ENCODE peak calls at places on chromosomes 3 and 15, in nine cellular contexts. J, Y, Z, D, E, S, M, R and U are unnamed samples.

GRCh38 chr3:10968390-10968789 is 24.2 kb upstream of the SLC6A1 start:
- DNase-seq in E (no peak), M (no peak), J (no peak), Z (no peak), Y (no peak), D (no peak), R (no peak), S (no peak), U (no peak)

GRCh38 chr3:122099255-122099654 is 44.1 kb downstream of the CD86 start:
- DNase-seq in R (no peak), D (no peak), Z (no peak), M (no peak), S (no peak), E (no peak), J (no peak), Y (no peak), U (no peak)

GRCh38 chr15:85941186-85941855 is 138.3 kb upstream of the AGBL1 start:
- DNase-seq in J (no peak), R (no peak), Y (no peak), S (no peak), E (no peak), D (peak), M (peak), Z (no peak), U (no peak)

GRCh38 chr15:73176579-73176978 is 124.3 kb downstream of the NEO1 start:
- DNase-seq in R (no peak), E (no peak), D (no peak), J (no peak), Y (no peak), S (no peak), Z (no peak), M (no peak), U (no peak)

GRCh38 chr3:28317438-28318022 is 31.0 kb upstream of the ZCWPW2 start:
- DNase-seq in E (peak), Z (peak), Y (no peak), D (no peak), M (peak), S (peak), J (no peak), R (no peak), U (no peak)

GRCh38 chr3:108722724-108723123 is 34.5 kb downstream of the RETNLB start:
- DNase-seq in Y (no peak), S (no peak), D (no peak), J (no peak), Z (no peak), R (no peak), E (no peak), M (no peak), U (no peak)

GRCh38 chr3:85110393-85110792 is 151.6 kb downstream of the CADM2 start:
- DNase-seq in R (no peak), D (no peak), Y (no peak), M (no peak), J (no peak), Z (no peak), E (no peak), S (no peak), U (no peak)

GRCh38 chr15:38217181-38217580 is 35.5 kb upstream of the SPRED1 start:
- DNase-seq in S (no peak), E (no peak), D (no peak), Z (no peak), J (no peak), Y (no peak), M (no peak), R (no peak), U (no peak)

GRCh38 chr3:36763850-36764703 is at the start of gene DCLK3:
- DNase-seq in Y (peak), Z (no peak), R (no peak), S (no peak), D (no peak), E (no peak), M (no peak), J (peak), U (no peak)

GRCh38 chr15:52093539-52094502 is 18.8 kb downstream of the BCL2L10 start:
- DNase-seq in S (peak), Z (no peak), E (no peak), D (peak), R (no peak), Y (no peak), J (no peak), M (peak), U (peak)

GRCh38 chr3:2158828-2159227 is 60.2 kb downstream of the CNTN4 start:
- DNase-seq in D (no peak), S (no peak), J (no peak), Z (no peak), Y (no peak), M (no peak), R (no peak), E (no peak), U (no peak)

GRCh38 chr3:13788522-13789424 is 91.1 kb downstream of the WNT7A start:
- DNase-seq in J (no peak), E (no peak), D (no peak), Z (no peak), S (no peak), Y (no peak), M (no peak), R (no peak), U (no peak)

GRCh38 chr3:151584603-151585002 is 123.7 kb upstream of the IGSF10 start:
- DNase-seq in E (no peak), D (no peak), S (no peak), J (no peak), Z (no peak), Y (no peak), R (no peak), M (no peak), U (no peak)

GRCh38 chr3:48026098-48026497 is 9.9 kb upstream of the MAP4 start:
- DNase-seq in Y (no peak), S (no peak), J (no peak), R (no peak), E (no peak), M (no peak), Z (no peak), D (no peak), U (no peak)

GRCh38 chr3:62051506-62051905 is 321.8 kb downstream of the FEZF2 start:
- DNase-seq in E (peak), R (no peak), Z (peak), D (no peak), S (no peak), J (peak), M (peak), Y (no peak), U (no peak)

GRCh38 chr15:92062505-92062904 is 209.0 kb downstream of the SLCO3A1 start:
- DNase-seq in M (no peak), Y (no peak), R (no peak), Z (no peak), S (no peak), E (no peak), D (no peak), J (no peak), U (no peak)

GRCh38 chr3:28345690-28346089 is 2.8 kb upstream of the ZCWPW2 start:
- DNase-seq in J (no peak), Z (no peak), Y (no peak), D (no peak), S (no peak), M (no peak), R (no peak), E (no peak), U (no peak)

GRCh38 chr3:127467386-127467785 is 123.1 kb downstream of the TPRA1 start:
- DNase-seq in E (no peak), Y (no peak), Z (no peak), S (no peak), D (no peak), M (no peak), R (no peak), J (no peak), U (no peak)

GRCh38 chr3:112002458-112002971 is 3.8 kb downstream of the TAGLN3 start:
- DNase-seq in R (no peak), Y (no peak), M (no peak), D (no peak), S (no peak), E (no peak), Z (no peak), J (no peak), U (no peak)

GRCh38 chr3:32009101-32009500 is 27.6 kb downstream of the ZNF860 start:
- DNase-seq in S (no peak), E (peak), Z (no peak), J (no peak), R (no peak), Y (no peak), D (no peak), M (no peak), U (no peak)

GRCh38 chr3:32998631-32999451 is 47.4 kb downstream of the CCR4 start:
- DNase-seq in J (no peak), Z (no peak), M (no peak), Y (no peak), R (no peak), D (no peak), E (no peak), S (no peak), U (no peak)

GRCh38 chr15:35349916-35350315 is 196.0 kb downstream of the DPH6 start:
- DNase-seq in S (no peak), E (no peak), R (no peak), J (no peak), M (no peak), Y (no peak), Z (no peak), D (no peak), U (no peak)

GRCh38 chr3:21062724-21063436 is 688.1 kb downstream of the ZNF385D start:
- DNase-seq in J (no peak), Y (no peak), E (no peak), D (no peak), M (no peak), S (no peak), Z (no peak), R (no peak), U (no peak)

GRCh38 chr3:16399473-16399872 is 114.0 kb downstream of the RFTN1 start:
- DNase-seq in R (no peak), Y (no peak), Z (peak), D (peak), M (no peak), E (no peak), S (peak), J (peak), U (no peak)

GRCh38 chr15:98515186-98515585 is 133.2 kb upstream of the IGF1R start:
- DNase-seq in E (no peak), Y (no peak), D (no peak), Z (no peak), J (peak), M (no peak), S (no peak), R (no peak), U (no peak)

GRCh38 chr3:55797084-55797483 is 310.0 kb upstream of the WNT5A start:
- DNase-seq in R (no peak), Y (no peak), D (no peak), S (no peak), M (no peak), J (no peak), Z (no peak), E (no peak), U (no peak)

GRCh38 chr3:149384167-149384566 is 6.7 kb upstream of the TM4SF1 start:
- DNase-seq in S (no peak), R (no peak), D (no peak), J (no peak), M (no peak), E (no peak), Z (no peak), Y (no peak), U (no peak)

GRCh38 chr3:21752749-21753347 is 1.8 kb upstream of the ZNF385D start:
- DNase-seq in Y (no peak), Z (no peak), E (peak), R (no peak), M (no peak), J (no peak), S (no peak), D (no peak), U (no peak)

GRCh38 chr3:190321789-190322603 is at the start of gene CLDN1:
- DNase-seq in Y (peak), E (peak), D (peak), S (peak), M (peak), Z (peak), J (peak), R (peak), U (peak)

GRCh38 chr3:33007776-33008175 is 56.3 kb downstream of the CCR4 start:
- DNase-seq in D (no peak), E (no peak), M (no peak), Z (no peak), Y (no peak), R (no peak), S (no peak), J (no peak), U (no peak)

GRCh38 chr3:172208586-172209332 is 169.4 kb downstream of the FNDC3B start:
- DNase-seq in Z (no peak), S (no peak), Y (peak), M (no peak), D (no peak), R (no peak), E (no peak), J (no peak), U (no peak)

GRCh38 chr3:186502138-186502941 is 41.8 kb downstream of the CRYGS start:
- DNase-seq in J (peak), M (no peak), S (no peak), E (no peak), Z (no peak), D (no peak), R (no peak), Y (no peak), U (no peak)

GRCh38 chr3:13135251-13135810 is 62.1 kb upstream of the IQSEC1 start:
- DNase-seq in E (no peak), M (peak), Y (no peak), D (no peak), R (no peak), J (no peak), Z (peak), S (no peak), U (no peak)

GRCh38 chr3:188323067-188323842 is 169.3 kb downstream of the LPP start:
- DNase-seq in M (peak), D (no peak), R (no peak), Z (no peak), Y (no peak), E (no peak), S (no peak), J (no peak), U (no peak)

GRCh38 chr3:94234177-94234788 is 171.4 kb downstream of the NSUN3 start:
- DNase-seq in D (no peak), M (peak), E (peak), Z (no peak), Y (no peak), S (peak), J (no peak), R (no peak), U (no peak)

DNA sequence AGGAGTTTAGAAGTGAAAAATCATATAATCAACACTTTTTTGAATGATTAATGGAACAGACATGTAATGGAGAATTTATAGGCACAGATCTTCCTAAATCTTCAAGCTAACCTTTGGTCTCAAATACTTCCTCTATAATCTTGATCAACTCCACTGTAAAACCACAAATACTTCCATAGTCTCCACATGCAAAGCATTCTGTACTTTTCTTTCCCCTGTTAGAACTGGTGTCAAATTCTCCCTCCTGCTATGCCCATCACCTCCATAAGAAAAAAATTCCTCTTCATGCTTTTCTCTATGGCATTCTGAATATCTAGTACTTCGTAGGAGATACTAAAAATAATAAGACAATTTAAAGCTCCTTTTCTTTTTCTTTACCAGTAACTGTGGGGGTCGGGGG is 214.3 kb downstream of the ADAMTS9 start:
- DNase-seq in Y (no peak), E (no peak), M (no peak), J (no peak), R (no peak), S (no peak), Z (no peak), D (no peak), U (no peak)
- H3K27ac ChIP-seq in Y (no peak), E (no peak), M (no peak), J (no peak), R (no peak), S (no peak), Z (no peak), D (no peak), U (no peak)

DNA sequence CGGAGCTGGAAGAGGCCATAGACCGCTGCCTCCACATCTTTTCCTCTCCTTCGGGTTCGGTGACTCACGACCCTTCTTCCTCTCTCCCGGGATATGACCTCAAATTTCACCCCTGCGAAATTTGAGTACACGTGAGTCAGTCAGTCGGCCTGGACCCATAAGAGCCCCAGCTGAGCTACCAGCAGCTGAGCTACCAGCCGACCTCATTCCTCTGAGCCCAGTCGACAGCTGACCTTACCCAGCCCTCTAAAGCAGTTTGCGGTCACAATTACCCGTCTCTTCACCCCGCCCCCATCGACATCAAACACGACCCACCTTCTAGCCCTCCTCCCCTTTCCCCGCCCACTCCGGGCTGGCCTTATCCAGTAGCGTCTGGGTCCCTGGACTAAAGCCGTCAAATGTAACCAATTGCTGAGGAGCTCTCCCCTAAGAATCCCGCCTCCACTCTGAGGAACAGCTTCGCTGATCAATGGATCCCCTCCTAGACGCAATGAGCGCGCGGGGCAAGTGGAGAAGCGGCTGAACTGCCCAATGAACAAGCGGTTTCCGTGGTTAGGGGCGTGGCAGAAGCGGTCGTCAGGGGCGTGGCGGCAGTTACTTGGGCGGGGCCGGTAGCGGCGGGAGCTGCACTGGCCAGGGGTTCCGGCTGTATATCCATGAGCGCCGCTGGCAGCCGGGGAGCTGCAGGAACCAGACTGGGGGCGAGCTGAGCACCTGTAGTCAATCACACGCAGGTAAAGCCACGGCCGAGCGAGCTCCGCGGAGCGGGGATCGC is at the start of gene ABHD2:
- DNase-seq in E (peak), R (peak), S (peak), J (peak), D (peak), Z (peak), M (peak), Y (peak), U (peak)
- TF ChIP-seq POLR2A in E (peak), R (no peak), S (peak), J (peak), D (peak), Z (peak), M (peak), Y (peak), U (no peak)

GRCh38 chr3:160485931-160486330 is 36.3 kb upstream of the TRIM59 start:
- DNase-seq in D (no peak), Z (no peak), M (no peak), E (no peak), S (peak), Y (no peak), R (no peak), J (no peak), U (no peak)
- H3K27ac ChIP-seq in D (no peak), Z (no peak), M (no peak), E (no peak), S (peak), Y (no peak), R (no peak), J (no peak), U (no peak)

DNA sequence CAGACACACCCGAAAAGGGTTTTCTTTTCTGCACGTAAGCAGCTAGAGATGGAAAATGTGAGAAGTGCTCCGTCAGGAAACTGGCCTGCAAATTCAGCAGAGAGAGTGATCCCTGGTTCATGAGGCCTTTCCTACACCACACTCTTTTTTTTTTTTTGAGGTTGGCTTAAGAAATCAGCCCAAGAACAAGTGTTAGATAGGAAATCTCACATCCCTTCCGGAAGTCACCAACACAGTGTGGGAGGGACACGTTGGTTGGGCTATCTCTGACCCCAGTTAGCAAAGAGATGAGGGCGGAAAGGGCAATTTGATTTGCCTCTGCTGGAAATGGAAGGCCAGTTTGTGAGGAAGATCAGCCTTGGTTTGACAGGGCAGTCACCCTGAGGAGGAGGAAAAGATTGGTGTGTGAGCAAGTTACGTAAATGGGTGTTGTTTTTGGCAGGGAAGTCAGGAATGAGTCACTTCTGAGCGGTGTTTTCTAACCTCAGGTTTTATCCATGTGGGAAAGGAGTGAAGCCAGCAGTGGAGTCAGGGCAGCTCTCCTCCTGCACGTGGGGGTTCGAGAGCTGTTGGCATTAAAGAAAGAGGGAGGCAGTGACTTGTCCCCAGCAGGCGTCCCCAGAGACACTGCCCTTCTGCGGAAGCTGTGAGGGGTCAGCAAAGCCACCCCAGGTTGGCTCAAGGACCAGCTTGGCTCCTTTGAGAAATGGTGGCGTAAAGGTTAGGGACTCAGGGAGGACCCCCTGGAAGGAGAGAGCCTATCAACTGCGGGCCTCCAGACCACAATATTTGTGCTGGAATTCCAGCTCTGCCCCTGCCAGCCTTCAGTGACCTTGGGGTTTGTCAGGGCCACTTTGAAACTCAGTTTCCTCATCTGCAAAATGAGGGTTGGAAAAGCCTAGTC is 237.6 kb upstream of the BHLHE40 start:
- DNase-seq in Z (peak), S (peak), E (peak), D (peak), R (no peak), Y (no peak), J (peak), M (peak), U (peak)
- TF ChIP-seq POLR2A in Z (peak), S (no peak), E (no peak), D (peak), R (no peak), Y (peak), J (peak), M (peak), U (no peak)

DNA sequence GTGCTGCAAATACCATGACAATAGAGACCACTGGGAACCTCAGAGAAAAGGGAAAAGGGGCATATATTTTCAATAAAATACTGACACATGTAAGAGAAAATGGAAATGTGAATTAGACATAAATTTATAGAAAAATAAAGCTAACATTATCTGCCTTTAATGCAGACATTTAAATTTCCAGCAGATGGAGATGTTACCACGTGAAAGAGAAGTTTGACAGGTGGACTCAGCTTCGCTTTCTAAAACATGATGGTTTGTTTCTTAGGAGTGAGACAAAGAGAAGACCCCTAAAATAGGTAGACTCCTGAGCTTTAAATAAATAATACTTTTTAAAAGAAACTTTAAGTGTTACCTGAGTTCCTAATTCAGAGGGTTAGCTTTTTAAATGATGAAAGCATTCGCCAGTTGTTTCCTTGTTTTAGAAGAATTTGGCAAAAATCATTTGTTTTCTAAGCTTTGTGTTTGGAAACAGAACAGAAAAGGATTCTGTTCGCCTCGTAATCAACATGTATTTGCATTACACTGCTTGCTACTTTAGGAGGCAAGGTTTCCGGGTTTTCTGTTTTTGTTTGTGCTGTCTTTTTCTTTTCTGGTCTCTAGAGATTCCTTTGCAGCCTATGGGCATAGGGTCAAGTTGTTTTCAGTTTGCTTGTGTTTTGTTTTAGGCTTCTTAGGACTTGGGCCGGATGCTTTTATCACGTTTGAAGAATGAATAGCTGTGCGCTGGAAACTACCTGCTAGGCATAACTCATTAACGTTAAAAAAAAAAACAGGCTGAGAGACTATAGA is 271.4 kb downstream of the THSD4 start:
- DNase-seq in Y (no peak), J (no peak), R (no peak), M (no peak), S (no peak), E (no peak), D (no peak), Z (no peak), U (no peak)
- H3K27ac ChIP-seq in Y (peak), J (no peak), R (peak), M (no peak), S (peak), E (no peak), D (peak), Z (no peak), U (no peak)

GRCh38 chr15:39976291-39977274 is 42.7 kb downstream of the EIF2AK4 start:
- DNase-seq in J (peak), M (peak), Z (peak), S (no peak), Y (peak), D (peak), R (no peak), E (peak), U (peak)
- TF ChIP-seq POLR2A in J (peak), M (peak), Z (no peak), S (no peak), Y (no peak), D (no peak), R (no peak), E (no peak), U (no peak)